ENCODE peak calls at places on chromosomes 4 and X, in nine cellular contexts. X, I, Z, D, M, N, F, V and J are unnamed samples. For H3K36me3, the result is how much of the 10 kb centered on the place peaks cover.

GRCh38 chrX:113384628-113385027 is 544.0 kb upstream of the AMOT start:
- DNase-seq in X (no peak), Z (no peak), F (no peak), D (peak), N (no peak), V (no peak), M (no peak), I (no peak), J (peak)

GRCh38 chr4:66123195-66123594 is 452.9 kb upstream of the EPHA5 start:
- DNase-seq in I (no peak), X (no peak), V (no peak), M (no peak), F (no peak), Z (no peak), D (no peak), N (no peak), J (no peak)

GRCh38 chr4:27318740-27319139 is 458.1 kb downstream of the STIM2 start:
- DNase-seq in Z (no peak), X (peak), N (peak), M (no peak), F (no peak), I (peak), D (peak), V (peak), J (peak)

GRCh38 chrX:114787016-114787415 is 203.1 kb downstream of the HTR2C start:
- DNase-seq in F (no peak), D (no peak), N (no peak), M (no peak), Z (no peak), I (no peak), V (no peak), X (no peak), J (no peak)

GRCh38 chr4:11130195-11130975 is 298.3 kb downstream of the HS3ST1 start:
- DNase-seq in N (no peak), V (no peak), M (no peak), F (no peak), Z (no peak), I (peak), X (no peak), D (no peak), J (no peak)

GRCh38 chrX:109995155-109995554 is 7.8 kb upstream of the TMEM164 start:
- DNase-seq in I (no peak), V (no peak), X (no peak), D (no peak), M (no peak), Z (no peak), F (no peak), N (no peak), J (no peak)

GRCh38 chrX:44020693-44021092 is 47.5 kb upstream of the NDP start:
- DNase-seq in V (no peak), Z (no peak), X (no peak), N (no peak), F (no peak), D (no peak), M (no peak), I (no peak), J (no peak)

GRCh38 chr4:183444953-183445543 is 612 bp downstream of the CDKN2AIP start:
- DNase-seq in M (no peak), F (no peak), D (no peak), I (no peak), X (no peak), V (no peak), Z (no peak), N (peak), J (peak)

GRCh38 chrX:100829730-100830129 is 9.5 kb downstream of the CSTF2 start:
- DNase-seq in D (no peak), V (no peak), I (no peak), N (no peak), M (peak), Z (no peak), F (peak), X (peak), J (no peak)

GRCh38 chr4:157514711-157515110 is 294.2 kb downstream of the GRIA2 start:
- DNase-seq in F (no peak), M (no peak), N (no peak), V (no peak), I (no peak), D (no peak), X (no peak), Z (no peak), J (no peak)

GRCh38 chrX:48938721-48939416 is 18.5 kb downstream of the OTUD5 start:
- DNase-seq in D (no peak), V (no peak), N (peak), F (peak), M (no peak), X (peak), I (no peak), Z (peak), J (no peak)

GRCh38 chrX:134931550-134931949 is 59.2 kb upstream of the SMIM10 start:
- DNase-seq in V (no peak), Z (no peak), D (no peak), N (no peak), X (no peak), I (no peak), F (no peak), M (no peak), J (no peak)

GRCh38 chr4:55013431-55013955 is 111.9 kb downstream of the KDR start:
- DNase-seq in M (no peak), Z (no peak), D (no peak), X (no peak), V (no peak), N (no peak), F (no peak), I (peak), J (no peak)

GRCh38 chr4:145014365-145014764 is 83.6 kb downstream of the ANAPC10 start:
- DNase-seq in X (no peak), N (no peak), D (no peak), V (no peak), Z (no peak), M (no peak), I (no peak), F (no peak), J (no peak)

GRCh38 chr4:27666943-27667342 is 806.3 kb downstream of the STIM2 start:
- DNase-seq in M (no peak), N (no peak), I (no peak), X (no peak), F (no peak), Z (no peak), V (no peak), D (no peak), J (no peak)

GRCh38 chr4:101279377-101279871 is 67.9 kb downstream of the PPP3CA start:
- DNase-seq in V (no peak), M (no peak), X (no peak), N (no peak), Z (no peak), F (no peak), D (peak), I (no peak), J (peak)

GRCh38 chrX:68462197-68462596 is 28.9 kb upstream of the OPHN1 start:
- DNase-seq in F (no peak), V (no peak), Z (no peak), D (peak), M (no peak), N (no peak), X (no peak), I (peak), J (peak)

GRCh38 chr4:34953145-34953799 is 1291.0 kb downstream of the ARAP2 start:
- DNase-seq in M (no peak), I (peak), N (no peak), Z (no peak), F (no peak), V (no peak), X (no peak), D (peak), J (no peak)

GRCh38 chr4:6563935-6564645 is 10.9 kb upstream of the MAN2B2 start:
- DNase-seq in D (no peak), M (no peak), X (no peak), N (no peak), V (no peak), F (no peak), I (no peak), Z (no peak), J (no peak)

GRCh38 chr4:6560416-6561172 is 14.4 kb upstream of the MAN2B2 start:
- DNase-seq in D (no peak), I (no peak), X (no peak), N (no peak), F (no peak), Z (no peak), V (no peak), M (no peak), J (no peak)

GRCh38 chr4:6561173-6561516 is 13.8 kb upstream of the MAN2B2 start:
- DNase-seq in N (no peak), D (no peak), M (no peak), I (no peak), F (no peak), V (no peak), Z (no peak), X (no peak), J (no peak)

GRCh38 chr4:6561706-6562371 is 13.2 kb upstream of the MAN2B2 start:
- DNase-seq in Z (no peak), X (no peak), N (no peak), I (no peak), D (no peak), F (no peak), M (no peak), V (no peak), J (no peak)

GRCh38 chr4:6562931-6563901 is 11.8 kb upstream of the MAN2B2 start:
- DNase-seq in V (no peak), F (no peak), M (no peak), N (no peak), D (no peak), X (no peak), Z (no peak), I (peak), J (no peak)
- H3K4me3 ChIP-seq in V (no peak), F (no peak), M (peak), N (no peak), D (peak), X (no peak), Z (peak), I (no peak), J (no peak)

GRCh38 chrX:45845142-45845541 is 644.5 kb upstream of the DIPK2B start:
- DNase-seq in I (no peak), M (no peak), X (no peak), V (no peak), D (no peak), N (no peak), Z (no peak), F (no peak), J (no peak)
- H3K36me3 ChIP-seq in I (under half), M (under half), X (under half), V (half or more), D (under half), N (under half), Z (under half), F (under half), J (under half)

DNA sequence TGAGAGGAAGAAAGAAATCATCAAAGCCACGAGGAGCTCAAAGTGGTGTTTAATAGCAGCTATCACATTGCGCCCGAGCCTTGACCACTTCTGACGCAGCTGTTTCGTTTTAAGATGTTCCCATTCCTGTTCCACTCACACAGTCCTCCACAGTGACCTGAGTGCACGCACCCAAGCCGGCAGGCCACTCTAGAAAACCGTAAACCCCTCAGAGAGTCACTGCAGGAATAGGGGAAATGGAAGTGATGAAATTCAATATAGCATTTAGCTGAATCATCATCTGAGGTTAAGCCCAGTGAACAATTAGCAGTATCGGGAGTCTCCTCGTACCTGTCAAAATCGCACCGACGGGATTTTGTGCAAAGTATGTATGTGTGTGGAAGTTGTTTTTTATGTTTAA is 17.9 kb upstream of the HAND2 start:
- DNase-seq in X (no peak), I (no peak), M (no peak), V (no peak), F (no peak), D (no peak), N (no peak), Z (no peak), J (no peak)
- H3K27ac ChIP-seq in X (no peak), I (no peak), M (no peak), V (no peak), F (no peak), D (no peak), N (no peak), Z (no peak), J (no peak)

GRCh38 chr4:140238353-140239041 is 84.5 kb upstream of the MAML3 start:
- DNase-seq in D (peak), Z (no peak), N (no peak), X (no peak), F (no peak), M (no peak), V (peak), I (no peak), J (peak)
- H3K4me3 ChIP-seq in D (no peak), Z (no peak), N (no peak), X (no peak), F (no peak), M (no peak), V (peak), I (no peak), J (no peak)

GRCh38 chr4:48575964-48576363 is 85.9 kb downstream of the ZAR1 start:
- DNase-seq in F (no peak), X (no peak), I (no peak), N (no peak), D (no peak), V (no peak), Z (no peak), M (no peak), J (no peak)

GRCh38 chr4:48571471-48571870 is 81.4 kb downstream of the ZAR1 start:
- DNase-seq in Z (no peak), N (no peak), I (no peak), V (no peak), X (no peak), M (no peak), D (no peak), F (no peak), J (no peak)

GRCh38 chr4:48565362-48566083 is 75.5 kb downstream of the ZAR1 start:
- DNase-seq in V (no peak), N (no peak), X (no peak), I (no peak), Z (no peak), F (no peak), M (no peak), D (no peak), J (no peak)

DNA sequence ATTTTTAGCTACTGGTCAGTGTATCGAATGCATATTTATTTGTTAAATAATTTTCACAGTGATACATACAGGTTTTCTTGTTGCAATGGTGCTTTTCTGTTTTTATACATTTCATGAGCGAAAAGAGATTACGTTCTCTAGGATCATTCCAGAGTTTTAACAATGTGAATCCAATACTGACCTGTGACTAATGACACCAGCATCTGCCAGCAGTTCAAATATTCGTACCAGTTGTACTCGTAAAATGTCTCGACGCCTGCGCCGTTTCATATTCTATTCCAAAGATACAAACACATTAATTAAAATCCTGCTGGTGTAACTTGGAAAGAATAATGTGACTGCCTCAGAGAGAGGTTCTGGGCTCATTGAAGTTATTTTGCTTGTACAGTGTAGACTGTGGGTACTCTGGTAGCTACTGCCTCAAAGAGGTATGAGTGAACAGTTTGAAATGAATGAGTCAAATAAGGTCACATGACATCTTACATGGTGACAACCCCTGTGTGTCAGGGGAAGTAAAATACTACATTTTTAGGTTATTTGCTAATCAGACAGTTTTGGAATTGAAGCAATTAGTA is 80.7 kb downstream of the ZAR1 start:
- DNase-seq in F (no peak), I (peak), Z (no peak), D (no peak), N (no peak), X (no peak), M (no peak), V (no peak), J (no peak)
- H3K36me3 ChIP-seq in F (under half), I (under half), Z (half or more), D (under half), N (under half), X (under half), M (under half), V (half or more), J (under half)

GRCh38 chr4:99816611-99817309 is at the start of gene DAPP1:
- DNase-seq in M (peak), F (peak), V (no peak), N (peak), Z (peak), I (peak), D (peak), X (peak), J (no peak)

GRCh38 chr4:99818661-99819060 is 2.0 kb downstream of the DAPP1 start:
- DNase-seq in D (no peak), F (no peak), I (no peak), N (no peak), V (no peak), M (no peak), X (no peak), Z (no peak), J (no peak)

GRCh38 chr4:99817310-99817885 is 771 bp downstream of the DAPP1 start:
- DNase-seq in D (no peak), N (no peak), V (no peak), X (no peak), F (no peak), M (no peak), Z (no peak), I (peak), J (no peak)

GRCh38 chr4:99811850-99812249 is 4.8 kb upstream of the DAPP1 start:
- DNase-seq in V (no peak), M (no peak), I (no peak), X (no peak), D (peak), Z (no peak), F (peak), N (no peak), J (peak)

DNA sequence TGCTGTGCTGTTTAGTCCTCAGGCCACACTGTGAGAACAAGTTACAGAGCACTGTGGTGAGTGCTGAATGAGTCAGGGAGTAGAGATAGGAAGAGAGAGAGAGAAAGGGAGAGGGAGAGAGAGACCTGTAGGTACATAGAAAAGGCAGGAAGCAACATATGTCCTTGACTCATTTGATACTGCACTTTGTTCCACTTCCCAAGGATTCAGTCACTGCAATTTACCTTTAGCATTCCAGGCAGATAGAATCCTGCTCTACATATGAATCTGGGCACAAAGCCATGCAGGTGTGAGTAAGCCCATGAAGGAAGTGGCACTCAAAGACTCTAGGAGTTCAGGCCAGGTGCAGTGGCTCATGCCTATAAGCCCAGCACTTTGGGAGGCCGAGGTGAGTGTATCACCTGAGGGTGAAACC is 1.0 kb upstream of the DAPP1 start:
- DNase-seq in F (no peak), N (no peak), I (peak), D (peak), X (no peak), Z (no peak), V (no peak), M (peak), J (no peak)
- H3K27ac ChIP-seq in F (no peak), N (peak), I (no peak), D (peak), X (no peak), Z (peak), V (no peak), M (peak), J (no peak)

GRCh38 chr4:128606173-128606572 is 203.3 kb upstream of the JADE1 start:
- DNase-seq in F (no peak), V (no peak), M (peak), D (no peak), X (no peak), N (no peak), I (no peak), Z (no peak), J (no peak)
- H3K4me3 ChIP-seq in F (no peak), V (no peak), M (no peak), D (no peak), X (no peak), N (no peak), I (no peak), Z (no peak), J (no peak)